ENCODE peak calls at places on chromosome 12, in four cellular contexts. G is NCI-H2081, O is T-helper 9 cell, Z is pancreas. X is an unnamed sample.

GRCh38 chr12:114674201-114675047 is 9.6 kb downstream of the TBX3 start:
- DNase-seq in O (no peak), G (no peak), Z (no peak), X (no peak)

GRCh38 chr12:14577344-14577743 is 9.7 kb upstream of the PLBD1 start:
- DNase-seq in G (no peak), Z (no peak), O (no peak), X (peak; percentile 13)

GRCh38 chr12:1197264-1198018 is 206.4 kb downstream of the ERC1 start:
- DNase-seq in G (no peak), O (no peak), Z (no peak), X (peak; percentile 97)

GRCh38 chr12:124538194-124539082 is 29.0 kb downstream of the NCOR2 start:
- DNase-seq in Z (no peak), O (no peak), G (no peak), X (no peak)

GRCh38 chr12:85658236-85658635 is 178.0 kb downstream of the RASSF9 start:
- DNase-seq in G (no peak), O (no peak), Z (no peak), X (no peak)

GRCh38 chr12:69383074-69383473 is 23.5 kb downstream of the YEATS4 start:
- DNase-seq in Z (no peak), O (no peak), G (no peak), X (peak; percentile 84)

GRCh38 chr12:20212658-20213387 is 155.5 kb upstream of the PDE3A start:
- DNase-seq in Z (no peak), O (no peak), G (peak; percentile 54), X (peak; percentile 96)

GRCh38 chr12:10618338-10618987 is 5.1 kb upstream of the MAGOHB start:
- DNase-seq in Z (no peak), O (no peak), G (no peak), X (peak; percentile 93)

GRCh38 chr12:6582196-6582595 is 14.1 kb upstream of the NOP2 start:
- DNase-seq in O (no peak), G (no peak), Z (no peak), X (no peak)

GRCh38 chr12:27785882-27786570 is 6.0 kb upstream of the MANSC4 start:
- DNase-seq in Z (no peak), G (peak; percentile 29), O (no peak), X (peak; percentile 89)

GRCh38 chr12:18850752-18851151 is 112.8 kb downstream of the CAPZA3 start:
- DNase-seq in G (no peak), O (no peak), Z (no peak), X (no peak)

GRCh38 chr12:48542300-48542928 is 17.0 kb downstream of the OR8S1 start:
- DNase-seq in O (peak; percentile 13), G (no peak), Z (no peak), X (peak; percentile 22)

GRCh38 chr12:116164976-116165425 is 112.5 kb downstream of the MED13L start:
- DNase-seq in G (no peak), Z (no peak), O (no peak), X (peak; percentile 89)

GRCh38 chr12:70741266-70741665 is 104.0 kb upstream of the PTPRB start:
- DNase-seq in O (no peak), Z (no peak), G (no peak), X (no peak)

GRCh38 chr12:62227091-62227490 is 33.1 kb upstream of the USP15 start:
- DNase-seq in O (no peak), G (no peak), Z (no peak), X (no peak)

GRCh38 chr12:113180333-113180732 is 4.9 kb downstream of the DDX54 start:
- DNase-seq in Z (no peak), G (no peak), O (no peak), X (no peak)

GRCh38 chr12:49338830-49339463 is 2.0 kb upstream of the C1QL4 start:
- DNase-seq in O (no peak), Z (no peak), G (no peak), X (no peak)

GRCh38 chr12:121003650-121004049 is 12.6 kb downstream of the C12orf43 start:
- DNase-seq in Z (no peak), G (no peak), O (no peak), X (no peak)

GRCh38 chr12:2339022-2339431 is 286.2 kb downstream of the CACNA1C start:
- DNase-seq in O (no peak), Z (no peak), G (no peak), X (peak; percentile 43)

GRCh38 chr12:88111074-88111652 is 30.7 kb downstream of the CEP290 start:
- DNase-seq in O (no peak), Z (no peak), G (peak; percentile 46), X (peak; percentile 69)

GRCh38 chr12:106724934-106725333 is 49.5 kb upstream of the RIC8B start:
- DNase-seq in Z (no peak), G (no peak), O (no peak), X (no peak)

GRCh38 chr12:106919910-106920544 is 35.7 kb upstream of the TMEM263 start:
- DNase-seq in Z (no peak), O (peak; percentile 6), G (peak; percentile 33), X (peak; percentile 55)

GRCh38 chr12:122226366-122227222 is 742 bp upstream of the DIABLO start:
- DNase-seq in Z (no peak), G (no peak), O (no peak), X (no peak)

GRCh38 chr12:46649433-46649832 is 176.4 kb downstream of the SLC38A4 start:
- DNase-seq in G (no peak), O (no peak), Z (no peak), X (no peak)

GRCh38 chr12:114976959-114977358 is 293.0 kb upstream of the TBX3 start:
- DNase-seq in Z (no peak), O (no peak), G (no peak), X (peak; percentile 43)

GRCh38 chr12:49925433-49926194 is 21.9 kb upstream of the FAIM2 start:
- DNase-seq in Z (no peak), G (no peak), O (no peak), X (no peak)

GRCh38 chr12:93526786-93527428 is 45.6 kb upstream of the SOCS2 start:
- DNase-seq in O (no peak), Z (no peak), G (no peak), X (peak; percentile 82)

GRCh38 chr12:42705863-42706262 is 116.3 kb upstream of the PRICKLE1 start:
- DNase-seq in Z (no peak), G (no peak), O (no peak), X (peak; percentile 35)

GRCh38 chr12:6761849-6762248 is 4.3 kb upstream of the PTMS start:
- DNase-seq in Z (no peak), O (no peak), G (no peak), X (no peak)

GRCh38 chr12:68175566-68176033 is 16.1 kb upstream of the IFNG start:
- DNase-seq in Z (no peak), G (no peak), O (peak; percentile 48), X (no peak)

GRCh38 chr12:88035907-88036289 is 6.7 kb upstream of the C12orf50 start:
- DNase-seq in G (no peak), Z (no peak), O (no peak), X (peak; percentile 57)

GRCh38 chr12:51971679-51972423 is 20.4 kb downstream of the ACVR1B start:
- DNase-seq in Z (no peak), G (no peak), O (no peak), X (no peak)

GRCh38 chr12:21617030-21617429 is 12.4 kb upstream of the GYS2 start:
- DNase-seq in O (no peak), G (no peak), Z (no peak), X (no peak)

GRCh38 chr12:12872139-12872933 is 19.0 kb upstream of the GPRC5A start:
- DNase-seq in O (no peak), Z (no peak), G (peak; percentile 2), X (peak; percentile 99)

GRCh38 chr12:122834229-122834920 is 882 bp upstream of the HIP1R start:
- DNase-seq in O (no peak), Z (no peak), G (peak; percentile 61), X (peak; percentile 59)

GRCh38 chr12:122004633-122005071 is 17.0 kb upstream of the BCL7A start:
- DNase-seq in Z (no peak), O (no peak), G (no peak), X (no peak)

GRCh38 chr12:104219908-104220404 is 4.4 kb downstream of the TXNRD1 start:
- DNase-seq in O (peak; percentile 41), G (peak; percentile 37), Z (no peak), X (peak; percentile 99)

GRCh38 chr12:2550470-2551090 is 244.2 kb upstream of the FKBP4 start:
- DNase-seq in G (no peak), O (no peak), Z (no peak), X (no peak)

X was measured in bronchial epithelial cell.